ENCODE peak calls at places on chromosomes 5 and 9, in four cellular contexts. V is tibial artery, G is cardiac fibroblast, Y is activated B cell treated with CpG ODN at 0.5 μM for 24 hours. N is an unnamed sample.

GRCh38 chr9:69515810-69516209 is 156.4 kb downstream of the APBA1 start:
- DNase-seq in Y (no peak), V (no peak), G (no peak), N (no peak)

GRCh38 chr9:134620751-134621557 is 20.6 kb upstream of the COL5A1 start:
- DNase-seq in V (peak; percentile 61), Y (peak; percentile 7), G (no peak), N (peak; percentile 24)

GRCh38 chr9:134684375-134684723 is 42.7 kb downstream of the COL5A1 start:
- DNase-seq in G (no peak), V (no peak), Y (no peak), N (no peak)

GRCh38 chr5:172766287-172767104 is 4.5 kb downstream of the DUSP1 start:
- DNase-seq in G (peak; percentile 94), Y (no peak), V (peak; percentile 98), N (peak; percentile 59)

GRCh38 chr5:73205309-73205708 is 32.3 kb downstream of the TMEM174 start:
- DNase-seq in Y (no peak), V (no peak), G (no peak), N (no peak)

GRCh38 chr5:79143684-79144379 is 32.2 kb downstream of the BHMT start:
- DNase-seq in Y (no peak), V (no peak), G (peak; percentile 36), N (no peak)

GRCh38 chr5:160048131-160048530 is 39.2 kb downstream of the TTC1 start:
- DNase-seq in Y (no peak), G (no peak), V (no peak), N (no peak)

GRCh38 chr9:78666818-78667429 is 370.0 kb downstream of the PSAT1 start:
- DNase-seq in Y (no peak), G (peak; percentile 47), V (no peak), N (no peak)

GRCh38 chr5:168118042-168118668 is 173.3 kb upstream of the WWC1 start:
- DNase-seq in G (no peak), Y (no peak), V (no peak), N (no peak)

GRCh38 chr5:115461506-115462290 is 82.9 kb downstream of the FEM1C start:
- DNase-seq in G (peak; percentile 92), Y (no peak), V (no peak), N (peak; percentile 54)

GRCh38 chr9:127876026-127876763 is 1.3 kb downstream of the AK1 start:
- DNase-seq in G (no peak), Y (no peak), V (no peak), N (no peak)

GRCh38 chr9:120475341-120475740 is 104.6 kb downstream of the CDK5RAP2 start:
- DNase-seq in G (peak; percentile 45), V (no peak), Y (no peak), N (no peak)

GRCh38 chr5:173395257-173395932 is 67.2 kb upstream of the STC2 start:
- DNase-seq in G (peak; percentile 80), V (no peak), Y (no peak), N (no peak)

GRCh38 chr5:50699737-50700136 is 33.3 kb downstream of the PARP8 start:
- DNase-seq in Y (no peak), V (no peak), G (peak; percentile 26), N (no peak)

DNA sequence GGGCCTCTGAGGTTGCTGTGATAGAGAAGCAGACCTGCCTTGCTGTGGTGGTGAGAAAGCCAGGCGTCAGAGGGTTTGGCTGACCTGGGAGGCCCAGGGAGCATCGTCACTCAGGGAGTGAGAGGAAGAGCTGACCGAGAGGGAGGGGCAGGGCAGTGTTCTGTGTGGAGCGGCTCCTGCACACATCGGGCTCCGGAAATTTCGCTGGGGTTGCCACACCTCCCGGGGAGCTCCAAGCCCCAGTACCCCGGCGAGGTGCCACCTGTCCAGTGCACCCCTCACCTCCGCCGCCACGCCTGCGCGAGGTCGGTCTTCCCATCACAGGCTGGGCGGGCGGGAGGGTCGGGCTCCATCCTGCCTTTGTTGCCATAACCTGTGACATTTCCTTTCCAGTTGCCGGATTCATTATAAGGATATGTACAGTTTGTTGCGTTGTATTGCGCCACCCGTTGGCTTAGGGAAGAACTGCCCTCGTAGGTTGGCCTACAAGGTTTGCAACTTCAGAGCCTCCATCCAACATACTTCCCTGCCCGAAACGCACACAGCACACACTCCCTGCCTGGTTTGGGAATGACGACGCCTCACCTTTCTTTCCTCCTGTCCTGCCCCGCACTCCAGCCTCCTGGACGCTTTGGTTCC is 223.2 kb downstream of the CACNA1B start:
- DNase-seq in V (no peak), Y (no peak), G (no peak), N (no peak)
- TF ChIP-seq CTCF in V (no peak), Y (no peak), G (no peak), N (peak; percentile 10)

GRCh38 chr5:140833993-140834392 is at the start of gene PCDHA7:
- DNase-seq in G (peak; percentile 46), Y (no peak), V (no peak), N (no peak)

GRCh38 chr5:140827704-140828401 is at the start of gene PCDHA6:
- DNase-seq in Y (no peak), V (no peak), G (peak; percentile 8), N (no peak)

GRCh38 chr5:140823475-140823874 is 2.1 kb downstream of the PCDHA5 start:
- DNase-seq in V (no peak), Y (no peak), G (no peak), N (no peak)

GRCh38 chr5:140828402-140828737 is 610 bp downstream of the PCDHA6 start:
- DNase-seq in V (no peak), Y (no peak), G (no peak), N (no peak)
- TF ChIP-seq CTCF in V (no peak), Y (no peak), G (no peak), N (no peak)

GRCh38 chr9:89137548-89138462 is 40.8 kb downstream of the SHC3 start:
- DNase-seq in V (peak; percentile 76), G (peak; percentile 98), Y (no peak), N (no peak)
- TF ChIP-seq CTCF in V (no peak), G (no peak), Y (no peak), N (no peak)

GRCh38 chr5:120139039-120139438 is 325.1 kb upstream of the PRR16 start:
- DNase-seq in G (peak; percentile 99), Y (no peak), V (no peak), N (peak; percentile 52)

GRCh38 chr5:120134944-120135343 is 329.2 kb upstream of the PRR16 start:
- DNase-seq in Y (no peak), V (no peak), G (no peak), N (no peak)

GRCh38 chr5:120140510-120140909 is 323.6 kb upstream of the PRR16 start:
- DNase-seq in Y (no peak), G (no peak), V (no peak), N (no peak)

GRCh38 chr5:120137582-120137981 is 326.5 kb upstream of the PRR16 start:
- DNase-seq in V (no peak), G (no peak), Y (no peak), N (no peak)
- TF ChIP-seq CTCF in V (no peak), G (no peak), Y (no peak), N (no peak)

GRCh38 chr5:155049569-155050383 is 36.2 kb downstream of the KIF4B start:
- DNase-seq in Y (no peak), V (no peak), G (peak; percentile 7), N (no peak)
- TF ChIP-seq CTCF in Y (no peak), V (no peak), G (peak; percentile 48), N (no peak)